ENCODE peak calls at places on chromosome 19, in eight cellular contexts. Z is NCI-H1092; U is DND-41; F is stimulated activated CD8-positive, alpha-beta memory T cell treated with anti-CD3 and anti-CD28 coated beads, Interleukin-2, amount 100 ng/mL, for 48 hours; O is activated effector memory CD4-positive, alpha-beta T cell treated with anti-CD3 and anti-CD28 coated beads, Interleukin-2, amount 50 U/mL, for 16 hours; M is stimulated activated naive CD4-positive, alpha-beta T cell; R is posterior cingulate gyrus; B is AG09319. C is an unnamed sample.

GRCh38 chr19:6394831-6395230 is 1.9 kb upstream of the GTF2F1 start:
- DNase-seq in M (no peak), F (no peak), R (no peak), O (no peak), U (no peak), B (no peak), Z (no peak), C (no peak)

GRCh38 chr19:50486823-50487515 is 10.3 kb upstream of the GARIN5A start:
- DNase-seq in U (peak; percentile 55), F (peak; percentile 45), O (peak; percentile 81), M (peak; percentile 37), B (no peak), R (peak; percentile 23), Z (no peak), C (no peak)

GRCh38 chr19:43820098-43820860 is 6.8 kb upstream of the ZNF283 start:
- DNase-seq in R (peak; percentile 59), B (no peak), U (no peak), O (peak; percentile 72), M (no peak), F (no peak), Z (no peak), C (peak; percentile 7)

GRCh38 chr19:55454787-55455243 is 6.6 kb downstream of the ISOC2 start:
- DNase-seq in U (peak; percentile 58), O (peak; percentile 80), M (peak; percentile 18), B (no peak), F (peak; percentile 43), R (peak; percentile 60), Z (no peak), C (no peak)

GRCh38 chr19:42140125-42140754 is 8.0 kb upstream of the POU2F2 start:
- DNase-seq in O (no peak), M (no peak), Z (no peak), B (no peak), U (peak; percentile 77), R (no peak), F (no peak), C (no peak)

GRCh38 chr19:35206379-35206778 is 22.2 kb downstream of the FAM187B start:
- DNase-seq in U (peak; percentile 55), O (peak; percentile 80), R (no peak), F (no peak), B (no peak), Z (no peak), M (peak; percentile 67), C (no peak)

GRCh38 chr19:34232566-34233481 is 21.5 kb upstream of the GARRE1 start:
- DNase-seq in B (peak; percentile 62), M (no peak), Z (no peak), O (no peak), R (no peak), U (no peak), F (no peak), C (peak; percentile 74)

GRCh38 chr19:42397315-42398166 is 7.4 kb upstream of the CNFN start:
- DNase-seq in U (no peak), Z (no peak), R (no peak), F (no peak), M (no peak), O (no peak), B (no peak), C (no peak)

GRCh38 chr19:38318595-38319142 is 976 bp upstream of the KCNK6 start:
- DNase-seq in Z (no peak), M (no peak), U (no peak), B (no peak), F (no peak), R (no peak), O (no peak), C (no peak)

GRCh38 chr19:28980236-28980868 is 232.6 kb downstream of the UQCRFS1 start:
- DNase-seq in Z (no peak), U (no peak), F (no peak), M (no peak), R (no peak), O (no peak), B (no peak), C (no peak)

GRCh38 chr19:13990085-13990484 is 16.0 kb downstream of the RFX1 start:
- DNase-seq in F (no peak), R (no peak), U (no peak), Z (no peak), B (no peak), O (no peak), M (no peak), C (no peak)

GRCh38 chr19:43607238-43608205 is 4.4 kb upstream of the SRRM5 start:
- DNase-seq in O (no peak), U (no peak), B (no peak), Z (no peak), R (no peak), F (no peak), M (no peak), C (no peak)

GRCh38 chr19:2358548-2359173 is 1.4 kb upstream of the TMPRSS9 start:
- DNase-seq in Z (no peak), U (no peak), B (no peak), O (no peak), F (no peak), R (no peak), M (no peak), C (no peak)

GRCh38 chr19:6534451-6535093 is 3.7 kb downstream of the TNFSF9 start:
- DNase-seq in Z (no peak), B (no peak), U (no peak), M (no peak), O (no peak), F (no peak), R (no peak), C (no peak)

GRCh38 chr19:30216453-30216852 is 155.7 kb upstream of the ZNF536 start:
- DNase-seq in Z (no peak), R (no peak), B (no peak), U (no peak), F (no peak), M (no peak), O (no peak), C (no peak)

GRCh38 chr19:47239610-47240296 is 8.8 kb upstream of the BBC3 start:
- DNase-seq in B (no peak), Z (peak; percentile 57), R (peak; percentile 92), O (peak; percentile 88), F (no peak), U (no peak), M (peak; percentile 74), C (no peak)

GRCh38 chr19:50432221-50432626 is 468 bp upstream of the MYBPC2 start:
- DNase-seq in U (no peak), B (no peak), Z (no peak), F (no peak), R (no peak), O (no peak), M (no peak), C (no peak)

GRCh38 chr19:18340237-18340989 is at the start of gene PGPEP1:
- DNase-seq in O (peak; percentile 88), M (peak; percentile 56), F (peak; percentile 68), Z (peak; percentile 42), U (peak; percentile 50), B (no peak), R (peak; percentile 66), C (no peak)

GRCh38 chr19:940591-941291 is 14.9 kb downstream of the ARID3A start:
- DNase-seq in M (peak; percentile 66), R (peak; percentile 63), Z (peak; percentile 86), B (no peak), U (no peak), F (no peak), O (peak; percentile 90), C (peak; percentile 49)

GRCh38 chr19:50419580-50420035 is 870 bp downstream of the SPIB start:
- DNase-seq in F (no peak), O (no peak), Z (no peak), R (no peak), U (peak; percentile 50), M (no peak), B (no peak), C (no peak)

GRCh38 chr19:55301459-55302331 is 17.9 kb downstream of the BRSK1 start:
- DNase-seq in R (peak; percentile 85), B (peak; percentile 27), M (peak; percentile 92), O (peak; percentile 98), F (peak; percentile 91), U (peak; percentile 95), Z (peak; percentile 65), C (peak; percentile 24)

GRCh38 chr19:1466018-1466460 is 13.0 kb downstream of the C19orf25 start:
- DNase-seq in M (no peak), F (no peak), R (no peak), U (no peak), Z (no peak), B (no peak), O (no peak), C (no peak)

GRCh38 chr19:47096721-47097120 is 16.9 kb downstream of the ZC3H4 start:
- DNase-seq in R (no peak), F (no peak), U (no peak), M (no peak), O (no peak), Z (no peak), B (no peak), C (no peak)

C was measured in AG04450.